ENCODE peak calls at places on chromosomes 13 and 19, in eight cellular contexts. B is endothelial cell, X is fibroblast of mammary gland, W is neural crest cell, U is RWPE1, H is HFF-Myc, M is progenitor cell of endocrine pancreas, T is astrocyte of the cerebellum. V is an unnamed sample.

GRCh38 chr13:43629691-43630480 is 156.9 kb downstream of the ENOX1 start:
- DNase-seq in U (no peak), M (no peak), H (no peak), B (no peak), X (peak; percentile 33), T (no peak), W (no peak), V (no peak)

GRCh38 chr19:41226053-41226873 is 7.2 kb downstream of the AXL start:
- DNase-seq in U (peak; percentile 94), B (peak; percentile 33), X (peak; percentile 76), M (peak; percentile 46), H (no peak), T (peak; percentile 53), W (peak; percentile 31), V (no peak)

GRCh38 chr19:996051-996838 is 4.0 kb upstream of the GRIN3B start:
- DNase-seq in W (no peak), X (peak; percentile 62), U (peak; percentile 75), B (no peak), T (no peak), M (no peak), H (no peak), V (no peak)

GRCh38 chr19:46486358-46486757 is 9.3 kb downstream of the PNMA8B start:
- DNase-seq in B (no peak), M (no peak), X (no peak), W (no peak), H (no peak), T (no peak), U (no peak), V (no peak)

GRCh38 chr19:52694921-52695320 is 39.9 kb downstream of the ZNF611 start:
- DNase-seq in T (no peak), X (no peak), W (no peak), H (no peak), B (no peak), U (no peak), M (no peak), V (peak; percentile 66)

GRCh38 chr19:32876919-32877285 is 7.3 kb upstream of the SLC7A9 start:
- DNase-seq in W (no peak), X (peak; percentile 40), B (no peak), M (no peak), H (no peak), U (no peak), T (peak; percentile 29), V (no peak)

GRCh38 chr13:60661514-60661913 is 264.5 kb downstream of the TDRD3 start:
- DNase-seq in U (no peak), X (no peak), M (no peak), W (no peak), H (no peak), T (no peak), B (no peak), V (no peak)

GRCh38 chr13:96988441-96988840 is 5.8 kb downstream of the OXGR1 start:
- DNase-seq in U (no peak), T (no peak), W (no peak), B (no peak), X (no peak), M (no peak), H (no peak), V (no peak)

GRCh38 chr13:85386424-85386823 is 412.8 kb downstream of the SLITRK6 start:
- DNase-seq in X (no peak), B (no peak), H (no peak), M (no peak), W (no peak), U (no peak), T (no peak), V (no peak)

GRCh38 chr13:35470671-35471465 is 5.6 kb downstream of the MAB21L1 start:
- DNase-seq in M (peak; percentile 23), W (peak; percentile 47), U (no peak), H (no peak), T (no peak), X (peak; percentile 82), B (peak; percentile 60), V (no peak)

GRCh38 chr13:40355126-40355719 is 311.2 kb downstream of the FOXO1 start:
- DNase-seq in U (no peak), W (no peak), T (no peak), B (no peak), X (no peak), M (no peak), H (no peak), V (no peak)

GRCh38 chr19:52570005-52570861 is at the start of gene ZNF701:
- DNase-seq in B (peak; percentile 98), X (peak; percentile 88), M (peak; percentile 97), T (peak; percentile 70), H (peak; percentile 63), U (peak; percentile 89), W (peak; percentile 97), V (peak; percentile 63)

GRCh38 chr13:20359335-20359734 is 127.2 kb upstream of the GJB6 start:
- DNase-seq in W (no peak), H (peak; percentile 93), U (peak; percentile 95), M (no peak), T (peak; percentile 86), X (peak; percentile 100), B (no peak), V (peak; percentile 87)

GRCh38 chr19:48489608-48490216 is 20.5 kb downstream of the CYTH2 start:
- DNase-seq in M (peak; percentile 81), X (peak; percentile 50), B (peak; percentile 95), W (peak; percentile 85), T (no peak), U (peak; percentile 73), H (no peak), V (no peak)

GRCh38 chr13:44578064-44578394 is 1.9 kb upstream of the TSC22D1 start:
- DNase-seq in B (no peak), U (no peak), H (peak; percentile 33), X (peak; percentile 59), T (no peak), M (no peak), W (no peak), V (no peak)

GRCh38 chr19:10717356-10718204 is at the start of gene DNM2:
- DNase-seq in B (peak; percentile 98), X (peak; percentile 100), H (peak; percentile 100), M (peak; percentile 98), T (peak; percentile 100), U (peak; percentile 100), W (peak; percentile 99), V (peak; percentile 100)

GRCh38 chr19:13987101-13987890 is 18.8 kb downstream of the RFX1 start:
- DNase-seq in W (no peak), T (no peak), X (no peak), B (no peak), H (no peak), M (no peak), U (no peak), V (no peak)

GRCh38 chr19:38686530-38686888 is 39.1 kb downstream of the ACTN4 start:
- DNase-seq in H (no peak), M (no peak), T (no peak), X (no peak), U (no peak), B (no peak), W (no peak), V (no peak)

GRCh38 chr13:92838786-92839185 is 387.8 kb upstream of the GPC6 start:
- DNase-seq in W (no peak), H (no peak), X (peak; percentile 96), M (no peak), U (peak; percentile 13), B (no peak), T (peak; percentile 91), V (peak; percentile 95)

GRCh38 chr13:98959775-98960325 is 18.0 kb downstream of the DOCK9 start:
- DNase-seq in W (no peak), H (no peak), X (no peak), T (no peak), U (no peak), B (no peak), M (no peak), V (no peak)

GRCh38 chr19:29704562-29705558 is 10.2 kb downstream of the C19orf12 start:
- DNase-seq in H (no peak), B (no peak), T (no peak), X (no peak), U (no peak), W (no peak), M (no peak), V (no peak)

GRCh38 chr13:23687614-23688013 is 117.4 kb downstream of the TNFRSF19 start:
- DNase-seq in H (no peak), W (no peak), X (no peak), U (no peak), B (no peak), M (no peak), T (no peak), V (no peak)

GRCh38 chr19:46773018-46773399 is 15.4 kb downstream of the SLC1A5 start:
- DNase-seq in X (no peak), W (no peak), U (no peak), M (no peak), B (no peak), T (no peak), H (no peak), V (no peak)

GRCh38 chr19:49468746-49469447 is 5.1 kb upstream of the FLT3LG start:
- DNase-seq in T (no peak), B (no peak), H (peak; percentile 81), W (no peak), M (no peak), U (peak; percentile 68), X (peak; percentile 72), V (no peak)

GRCh38 chr19:15010497-15011255 is 31.0 kb upstream of the SLC1A6 start:
- DNase-seq in X (no peak), W (no peak), M (no peak), B (peak; percentile 19), T (no peak), H (no peak), U (no peak), V (no peak)

GRCh38 chr19:40836754-40837429 is 13.4 kb downstream of the CYP2A6 start:
- DNase-seq in U (no peak), M (no peak), W (no peak), H (no peak), B (no peak), X (no peak), T (no peak), V (no peak)

GRCh38 chr19:6378036-6378435 is 2.3 kb upstream of the PSPN start:
- DNase-seq in T (peak; percentile 18), U (no peak), H (no peak), M (no peak), X (no peak), W (no peak), B (no peak), V (peak; percentile 43)

GRCh38 chr19:54042989-54043388 is 20.7 kb downstream of the VSTM1 start:
- DNase-seq in X (no peak), B (no peak), W (no peak), T (no peak), M (no peak), U (no peak), H (no peak), V (no peak)
- TF ChIP-seq CTCF in X (no peak), B (no peak), W (no peak), T (no peak), M (no peak), U (no peak), H (no peak), V (no peak)

GRCh38 chr19:34838753-34839431 is 65.9 kb upstream of the ZNF599 start:
- DNase-seq in H (no peak), T (no peak), B (peak; percentile 47), X (no peak), W (peak; percentile 28), U (no peak), M (peak; percentile 31), V (no peak)
- TF ChIP-seq CTCF in H (no peak), T (peak; percentile 22), B (peak; percentile 62), X (peak; percentile 25), W (peak; percentile 60), U (no peak), M (peak; percentile 66), V (no peak)

GRCh38 chr13:56561327-56561726 is 579.4 kb upstream of the PRR20A start:
- DNase-seq in M (no peak), B (peak; percentile 4), U (peak; percentile 3), X (no peak), H (no peak), T (no peak), W (no peak), V (peak; percentile 10)
- TF ChIP-seq CTCF in M (peak; percentile 43), B (no peak), U (peak; percentile 16), X (no peak), H (no peak), T (no peak), W (peak; percentile 53), V (peak; percentile 60)

GRCh38 chr19:35931874-35932202 is 4.3 kb upstream of the LRFN3 start:
- DNase-seq in W (no peak), M (no peak), B (no peak), X (no peak), T (no peak), H (no peak), U (no peak), V (no peak)
- TF ChIP-seq CTCF in W (peak; percentile 8), M (no peak), B (no peak), X (no peak), T (no peak), H (no peak), U (peak; percentile 57), V (no peak)

V was measured in epithelial cell of proximal tubule.